ENCODE peak calls at places on chromosome 20, in four cellular contexts. P, Q, D and U are unnamed samples.

GRCh38 chr20:43389839-43390626 is 67.7 kb upstream of the SRSF6 start:
- DNase-seq in P (peak), Q (no peak), D (no peak), U (no peak)

GRCh38 chr20:14055127-14055742 is 59.9 kb downstream of the MACROD2 start:
- DNase-seq in P (no peak), Q (peak), D (peak), U (no peak)

GRCh38 chr20:47330933-47331708 is 25.4 kb downstream of the ZMYND8 start:
- DNase-seq in P (no peak), Q (peak), D (no peak), U (no peak)

GRCh38 chr20:507933-508332 is 35.7 kb downstream of the CSNK2A1 start:
- DNase-seq in P (no peak), Q (no peak), D (no peak), U (no peak)

GRCh38 chr20:46600286-46600752 is 49.9 kb upstream of the OCSTAMP start:
- DNase-seq in P (no peak), Q (no peak), D (no peak), U (no peak)

GRCh38 chr20:63505723-63506122 is 6.8 kb upstream of the EEF1A2 start:
- DNase-seq in P (no peak), Q (no peak), D (no peak), U (no peak)

GRCh38 chr20:669573-669972 is 6.0 kb downstream of the SCRT2 start:
- DNase-seq in P (no peak), Q (no peak), D (no peak), U (no peak)

GRCh38 chr20:22374678-22375590 is 209.4 kb downstream of the FOXA2 start:
- DNase-seq in P (no peak), Q (no peak), D (no peak), U (no peak)

GRCh38 chr20:10111144-10111771 is 76.5 kb downstream of the ANKEF1 start:
- DNase-seq in P (no peak), Q (no peak), D (no peak), U (no peak)

GRCh38 chr20:57620274-57620990 is at the start of gene ZBP1:
- DNase-seq in P (no peak), Q (no peak), D (no peak), U (no peak)

GRCh38 chr20:61575151-61575937 is 323.3 kb downstream of the CDH4 start:
- DNase-seq in P (no peak), Q (no peak), D (no peak), U (no peak)

GRCh38 chr20:13284830-13285229 is 63.8 kb downstream of the ISM1 start:
- DNase-seq in P (no peak), Q (no peak), D (no peak), U (no peak)

GRCh38 chr20:10002871-10003270 is 31.9 kb upstream of the ANKEF1 start:
- DNase-seq in P (no peak), Q (no peak), D (no peak), U (no peak)

GRCh38 chr20:20731945-20732296 is 19.5 kb upstream of the RALGAPA2 start:
- DNase-seq in P (no peak), Q (no peak), D (no peak), U (no peak)

GRCh38 chr20:4534315-4534714 is 187.4 kb upstream of the PRND start:
- DNase-seq in P (no peak), Q (no peak), D (no peak), U (no peak)

GRCh38 chr20:4661191-4661590 is 60.5 kb upstream of the PRND start:
- DNase-seq in P (no peak), Q (no peak), D (no peak), U (no peak)

GRCh38 chr20:63269724-63270123 is 2.9 kb upstream of the ARFGAP1 start:
- DNase-seq in P (no peak), Q (no peak), D (no peak), U (no peak)

GRCh38 chr20:46827718-46828458 is 66.8 kb upstream of the EYA2 start:
- DNase-seq in P (no peak), Q (no peak), D (no peak), U (no peak)

GRCh38 chr20:57500235-57500634 is 24.7 kb downstream of the CTCFL start:
- DNase-seq in P (no peak), Q (no peak), D (no peak), U (no peak)

GRCh38 chr20:354298-354977 is 7.5 kb downstream of the NRSN2 start:
- DNase-seq in P (peak), Q (no peak), D (peak), U (no peak)

GRCh38 chr20:49768204-49769124 is 44.2 kb upstream of the SLC9A8 start:
- DNase-seq in P (no peak), Q (peak), D (peak), U (no peak)

GRCh38 chr20:62164879-62165761 is 17.7 kb upstream of the MTG2 start:
- DNase-seq in P (no peak), Q (no peak), D (no peak), U (no peak)

GRCh38 chr20:25052255-25053206 is 5.4 kb downstream of the ACSS1 start:
- DNase-seq in P (no peak), Q (no peak), D (no peak), U (no peak)

GRCh38 chr20:7984192-7984591 is 35.4 kb downstream of the TMX4 start:
- DNase-seq in P (no peak), Q (no peak), D (no peak), U (no peak)

GRCh38 chr20:38975539-38976120 is 13.5 kb downstream of the DHX35 start:
- DNase-seq in P (no peak), Q (no peak), D (no peak), U (no peak)

GRCh38 chr20:35444226-35444625 is 6.2 kb upstream of the GDF5 start:
- DNase-seq in P (no peak), Q (no peak), D (no peak), U (no peak)

GRCh38 chr20:19737025-19737424 is 21.0 kb upstream of the RIN2 start:
- DNase-seq in P (no peak), Q (peak), D (no peak), U (no peak)

GRCh38 chr20:16018881-16019280 is 554.4 kb downstream of the KIF16B start:
- DNase-seq in P (no peak), Q (no peak), D (no peak), U (no peak)

GRCh38 chr20:36624068-36624813 is 18.7 kb downstream of the RAB5IF start:
- DNase-seq in P (no peak), Q (no peak), D (no peak), U (no peak)

GRCh38 chr20:24650091-24650490 is 180.7 kb downstream of the SYNDIG1 start:
- DNase-seq in P (no peak), Q (no peak), D (no peak), U (peak)

GRCh38 chr20:4966826-4967751 is 34.2 kb downstream of the SLC23A2 start:
- DNase-seq in P (no peak), Q (no peak), D (no peak), U (no peak)

GRCh38 chr20:10115021-10115420 is 80.2 kb downstream of the ANKEF1 start:
- DNase-seq in P (no peak), Q (peak), D (no peak), U (no peak)

GRCh38 chr20:53080969-53081871 is 109.1 kb downstream of the TSHZ2 start:
- DNase-seq in P (no peak), Q (no peak), D (no peak), U (no peak)